ENCODE peak calls at places on chromosomes 6 and 20, in four cellular contexts. I is HepG2, Q is K562, W is H1. K is an unnamed sample.

GRCh38 chr20:33372993-33373441 is 28.3 kb downstream of the CDK5RAP1 start:
- DNase-seq in I (peak), Q (no peak), W (no peak), K (no peak)

GRCh38 chr6:120108061-120108795 is 758.7 kb upstream of the MAN1A1 start:
- DNase-seq in I (no peak), Q (no peak), W (no peak), K (no peak)

GRCh38 chr6:113995632-113996031 is 24.7 kb upstream of the HDAC2 start:
- DNase-seq in I (peak), Q (no peak), W (no peak), K (peak)

GRCh38 chr20:48480391-48480790 is 347.4 kb downstream of the PREX1 start:
- DNase-seq in I (no peak), Q (no peak), W (no peak), K (no peak)

GRCh38 chr20:7155794-7156193 is 388.3 kb downstream of the BMP2 start:
- DNase-seq in I (no peak), Q (no peak), W (no peak), K (no peak)

GRCh38 chr6:145272246-145272645 is 463.1 kb downstream of the EPM2A start:
- DNase-seq in I (no peak), Q (no peak), W (no peak), K (no peak)

GRCh38 chr6:134451529-134451928 is 133.6 kb upstream of the SGK1 start:
- DNase-seq in I (no peak), Q (peak), W (no peak), K (no peak)

GRCh38 chr20:50868509-50869495 is 62.4 kb downstream of the ADNP start:
- DNase-seq in I (peak), Q (no peak), W (no peak), K (peak)

GRCh38 chr6:30571085-30572077 is at the start of gene ABCF1:
- DNase-seq in I (peak), Q (peak), W (peak), K (peak)

GRCh38 chr6:55983861-55984260 is 108.5 kb upstream of the BMP5 start:
- DNase-seq in I (no peak), Q (no peak), W (no peak), K (no peak)

GRCh38 chr6:158812611-158813010 is 6.6 kb downstream of the EZR start:
- DNase-seq in I (no peak), Q (no peak), W (no peak), K (no peak)

GRCh38 chr6:90293319-90293937 is 3.2 kb downstream of the BACH2 start:
- DNase-seq in I (no peak), Q (no peak), W (no peak), K (no peak)

GRCh38 chr20:2840967-2841531 is 504 bp downstream of the VPS16 start:
- DNase-seq in I (peak), Q (peak), W (no peak), K (peak)

GRCh38 chr6:31575335-31575901 is at the start of gene TNF:
- DNase-seq in I (no peak), Q (no peak), W (no peak), K (no peak)

GRCh38 chr20:62819494-62820174 is 2.8 kb downstream of the COL9A3 start:
- DNase-seq in I (no peak), Q (no peak), W (no peak), K (no peak)

GRCh38 chr6:160494576-160494975 is 146.4 kb downstream of the SLC22A3 start:
- DNase-seq in I (no peak), Q (no peak), W (no peak), K (no peak)

GRCh38 chr20:48064929-48065328 is 279.6 kb upstream of the SULF2 start:
- DNase-seq in I (no peak), Q (no peak), W (no peak), K (no peak)

GRCh38 chr6:109513571-109514071 is 30.6 kb upstream of the ZBTB24 start:
- DNase-seq in I (no peak), Q (no peak), W (peak), K (peak)

GRCh38 chr20:51306521-51307358 is 235.8 kb downstream of the NFATC2 start:
- DNase-seq in I (peak), Q (peak), W (peak), K (peak)

GRCh38 chr6:127496471-127496870 is 22.7 kb downstream of the MTCL3 start:
- DNase-seq in I (no peak), Q (no peak), W (no peak), K (no peak)

GRCh38 chr20:63330940-63331339 is 30.2 kb downstream of the CHRNA4 start:
- DNase-seq in I (no peak), Q (no peak), W (no peak), K (no peak)

GRCh38 chr6:63317641-63318040 is 2.1 kb downstream of the LGSN start:
- DNase-seq in I (no peak), Q (no peak), W (no peak), K (no peak)

GRCh38 chr6:24719125-24719931 is at the start of gene C6orf62:
- DNase-seq in I (no peak), Q (peak), W (no peak), K (no peak)

GRCh38 chr6:85403331-85404015 is 46.4 kb upstream of the NT5E start:
- DNase-seq in I (no peak), Q (no peak), W (no peak), K (no peak)
- TF ChIP-seq RNF2 in I (no peak), Q (no peak), W (no peak), K (no peak)

DNA sequence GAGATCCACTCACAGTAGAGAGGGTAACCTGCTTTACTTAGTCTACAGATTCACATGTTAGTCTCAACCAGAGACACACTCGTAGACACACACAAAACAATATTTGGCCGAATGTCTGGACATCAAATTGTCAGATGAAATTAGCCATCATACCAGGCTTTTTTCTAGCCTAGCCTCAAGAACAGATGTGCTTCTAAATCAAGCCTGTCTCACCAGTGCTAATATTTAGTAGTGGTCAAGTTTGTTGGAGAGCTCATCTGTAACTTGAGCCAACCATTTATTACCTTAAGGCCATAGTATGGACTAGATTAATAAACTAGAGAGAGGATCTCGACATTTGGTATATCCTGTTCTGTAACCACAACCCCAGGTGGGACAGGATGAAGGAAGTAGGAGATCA is 1118.8 kb upstream of the MAP3K7 start:
- DNase-seq in I (no peak), Q (no peak), W (no peak), K (no peak)
- TF ChIP-seq RNF2 in I (no peak), Q (no peak), W (no peak), K (no peak)

GRCh38 chr6:162149786-162150185 is 577.8 kb downstream of the PRKN start:
- DNase-seq in I (no peak), Q (no peak), W (no peak), K (no peak)
- TF ChIP-seq RNF2 in I (no peak), Q (no peak), W (no peak), K (no peak)

GRCh38 chr6:40338306-40338705 is 248.9 kb downstream of the LRFN2 start:
- DNase-seq in I (no peak), Q (no peak), W (no peak), K (no peak)

GRCh38 chr6:40340196-40340595 is 247.0 kb downstream of the LRFN2 start:
- DNase-seq in I (no peak), Q (no peak), W (no peak), K (no peak)

GRCh38 chr6:40336986-40337780 is 250.0 kb downstream of the LRFN2 start:
- DNase-seq in I (no peak), Q (no peak), W (no peak), K (no peak)

GRCh38 chr6:40334496-40334895 is 252.7 kb downstream of the LRFN2 start:
- DNase-seq in I (no peak), Q (no peak), W (no peak), K (no peak)

GRCh38 chr6:40336296-40336695 is 250.9 kb downstream of the LRFN2 start:
- DNase-seq in I (no peak), Q (no peak), W (no peak), K (no peak)
- TF ChIP-seq RNF2 in I (no peak), Q (no peak), W (no peak), K (no peak)